ENCODE peak calls at places on chromosomes 5 and 9, in six cellular contexts. V is effector memory CD4-positive, alpha-beta T cell; D is stomach; R is left ventricle myocardium inferior; Q is psoas muscle; O is IMR-90. C is an unnamed sample.

GRCh38 chr9:99134893-99135341 is 30.0 kb downstream of the TGFBR1 start:
- DNase-seq in D (no peak), O (peak; percentile 78), Q (no peak), R (no peak), V (no peak), C (no peak)

GRCh38 chr5:1152771-1153282 is 41.0 kb upstream of the SLC12A7 start:
- DNase-seq in R (no peak), O (no peak), Q (no peak), D (no peak), V (no peak), C (no peak)

GRCh38 chr9:135008416-135008815 is 79.1 kb upstream of the OLFM1 start:
- DNase-seq in D (no peak), V (no peak), R (no peak), Q (peak; percentile 17), O (no peak), C (no peak)

GRCh38 chr5:56155992-56156584 is 77.0 kb downstream of the ANKRD55 start:
- DNase-seq in O (no peak), R (no peak), D (no peak), Q (no peak), V (no peak), C (no peak)

GRCh38 chr5:172740483-172741205 is 30.4 kb downstream of the DUSP1 start:
- DNase-seq in O (peak; percentile 93), D (no peak), Q (peak; percentile 86), R (peak; percentile 74), V (no peak), C (no peak)

GRCh38 chr5:25544652-25545249 is 900.0 kb upstream of the CDH10 start:
- DNase-seq in V (no peak), Q (no peak), D (peak; percentile 25), O (no peak), R (no peak), C (peak; percentile 55)

GRCh38 chr5:60670764-60671163 is 29.2 kb downstream of the DEPDC1B start:
- DNase-seq in R (no peak), Q (no peak), O (no peak), D (no peak), V (no peak), C (no peak)

GRCh38 chr5:54455413-54456157 is at the start of gene HSPB3:
- DNase-seq in D (no peak), Q (peak; percentile 76), V (no peak), O (peak; percentile 45), R (peak; percentile 38), C (no peak)

GRCh38 chr9:80061940-80062339 is 490.2 kb downstream of the TLE4 start:
- DNase-seq in O (peak; percentile 97), D (no peak), V (no peak), Q (no peak), R (no peak), C (no peak)

DNA sequence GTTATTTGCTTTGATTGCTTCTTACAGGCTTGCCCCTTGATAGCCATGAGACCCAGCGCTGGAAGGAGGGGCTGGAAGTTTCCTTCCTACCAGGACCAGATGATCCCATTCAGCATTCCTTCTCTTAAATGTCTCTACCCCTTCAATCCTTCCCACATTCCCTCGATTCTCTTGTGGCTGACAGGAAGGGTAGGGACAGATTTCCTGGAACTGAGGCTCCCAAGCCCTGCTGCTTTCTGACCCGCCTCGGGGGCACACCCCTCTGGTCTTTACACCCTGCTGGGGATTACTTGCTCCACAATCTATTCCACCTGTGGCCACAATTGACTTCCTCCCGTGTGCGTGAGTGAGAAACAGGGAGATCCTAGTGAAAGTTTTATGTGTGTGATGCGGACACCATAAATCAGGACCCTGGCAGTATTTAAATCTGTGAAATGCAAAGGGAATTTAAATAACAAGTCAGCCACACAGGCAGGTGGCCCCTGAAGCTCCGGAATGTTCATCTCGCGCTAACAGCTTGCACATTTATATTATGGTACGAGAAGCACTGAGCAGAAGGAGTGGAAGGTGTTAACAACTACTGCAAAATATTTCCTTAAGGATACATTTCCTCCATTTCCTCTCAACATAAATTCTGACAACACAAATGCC is 237.5 kb downstream of the SLIT3 start:
- DNase-seq in Q (no peak), V (no peak), O (no peak), D (no peak), R (no peak), C (no peak)
- H3K27ac ChIP-seq in Q (no peak overlapping the region), V (no peak overlapping the region), O (no peak overlapping the region), D (no peak overlapping the region), R (no peak overlapping the region), C (no peak overlapping the region)

GRCh38 chr9:33114746-33115145 is 38.3 kb upstream of the SMU1 start:
- DNase-seq in V (no peak), D (no peak), Q (no peak), O (no peak), R (no peak), C (no peak)

GRCh38 chr9:33120620-33121019 is 44.1 kb upstream of the SMU1 start:
- DNase-seq in O (no peak), R (no peak), D (no peak), Q (no peak), V (no peak), C (no peak)

GRCh38 chr9:33116855-33117254 is 40.4 kb upstream of the SMU1 start:
- DNase-seq in Q (no peak), R (no peak), O (no peak), V (no peak), D (no peak), C (no peak)

GRCh38 chr9:33117816-33118215 is 41.3 kb upstream of the SMU1 start:
- DNase-seq in O (no peak), Q (no peak), V (no peak), D (no peak), R (no peak), C (no peak)

DNA sequence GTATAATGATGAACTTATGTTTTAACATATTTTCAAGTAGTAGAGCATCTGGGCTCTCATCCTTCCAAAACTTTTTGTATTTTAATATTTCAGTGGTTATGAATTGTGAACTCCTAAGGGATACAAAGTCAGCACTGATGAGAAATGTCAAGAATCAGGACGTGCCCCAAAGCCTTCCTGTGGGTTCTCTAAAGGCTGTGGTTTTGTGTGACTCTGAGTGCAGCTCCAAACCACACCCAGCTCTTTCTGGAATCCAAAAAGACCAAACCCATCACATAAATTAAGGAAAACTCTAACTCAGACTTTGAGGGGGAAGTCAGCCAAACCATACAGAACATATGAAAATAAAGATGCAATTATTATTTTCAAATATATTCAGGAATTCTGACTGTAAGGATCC is 40.8 kb upstream of the SMU1 start:
- DNase-seq in R (no peak), O (no peak), V (no peak), Q (no peak), D (no peak), C (no peak)
- H3K27ac ChIP-seq in R (peak overlapping the region; percentile 62), O (no peak overlapping the region), V (no peak overlapping the region), Q (no peak overlapping the region), D (no peak overlapping the region), C (no peak overlapping the region)

GRCh38 chr9:2771101-2771500 is 53.8 kb downstream of the KCNV2 start:
- DNase-seq in V (no peak), D (no peak), O (peak; percentile 35), R (no peak), Q (no peak), C (no peak)
- H3K27ac ChIP-seq in V (no peak overlapping the region), D (no peak overlapping the region), O (no peak overlapping the region), R (peak overlapping the region; percentile 28), Q (no peak overlapping the region), C (no peak overlapping the region)

DNA sequence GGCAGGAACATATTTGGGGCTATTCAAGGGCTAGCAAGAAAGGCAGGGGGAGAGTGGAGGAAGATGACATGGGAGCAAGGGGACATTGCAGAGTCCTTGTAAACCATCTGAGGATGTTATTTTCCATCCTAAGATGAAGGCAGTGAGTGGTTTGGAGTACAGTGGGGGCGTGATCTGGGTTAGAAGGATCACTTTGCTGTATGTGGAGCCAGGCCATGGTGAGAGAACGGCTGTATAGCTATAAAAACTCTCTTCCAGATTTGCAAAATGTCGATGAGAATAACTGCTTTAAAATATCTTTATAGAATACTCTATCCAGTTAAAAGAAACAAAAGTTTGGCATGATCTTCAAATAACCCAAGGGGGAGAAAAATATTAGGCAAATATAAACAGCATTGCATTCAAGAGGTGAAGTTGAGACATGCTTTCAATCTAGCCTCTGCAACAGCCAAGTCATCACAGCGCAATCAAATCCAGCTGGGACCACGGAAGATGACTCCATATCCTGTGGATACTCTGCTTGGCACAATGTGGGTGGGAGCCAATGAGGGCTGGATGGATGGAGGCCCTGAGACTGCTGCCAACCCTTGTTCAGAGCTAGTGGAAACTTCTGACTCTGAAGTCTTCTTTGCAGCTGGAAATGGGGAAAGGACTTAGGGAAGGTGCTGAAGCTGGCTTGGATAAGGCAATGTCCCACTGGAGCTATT is 111.5 kb upstream of the BASP1 start:
- DNase-seq in D (no peak), V (no peak), R (peak; percentile 25), O (peak; percentile 84), Q (peak; percentile 60), C (no peak)
- H3K27ac ChIP-seq in D (peak overlapping the region; percentile 16), V (no peak overlapping the region), R (no peak overlapping the region), O (peak overlapping the region; percentile 46), Q (no peak overlapping the region), C (no peak overlapping the region)

GRCh38 chr9:20552874-20553624 is 69.2 kb downstream of the MLLT3 start:
- DNase-seq in O (peak; percentile 25), V (no peak), D (no peak), Q (no peak), R (no peak), C (no peak)

GRCh38 chr9:20551835-20552234 is 70.5 kb downstream of the MLLT3 start:
- DNase-seq in O (no peak), Q (no peak), V (no peak), D (no peak), R (no peak), C (no peak)

GRCh38 chr9:20550326-20550725 is 72.0 kb downstream of the MLLT3 start:
- DNase-seq in O (no peak), V (no peak), D (no peak), R (no peak), Q (no peak), C (no peak)

GRCh38 chr9:20549053-20549452 is 73.2 kb downstream of the MLLT3 start:
- DNase-seq in R (no peak), O (no peak), D (no peak), Q (no peak), V (no peak), C (no peak)

DNA sequence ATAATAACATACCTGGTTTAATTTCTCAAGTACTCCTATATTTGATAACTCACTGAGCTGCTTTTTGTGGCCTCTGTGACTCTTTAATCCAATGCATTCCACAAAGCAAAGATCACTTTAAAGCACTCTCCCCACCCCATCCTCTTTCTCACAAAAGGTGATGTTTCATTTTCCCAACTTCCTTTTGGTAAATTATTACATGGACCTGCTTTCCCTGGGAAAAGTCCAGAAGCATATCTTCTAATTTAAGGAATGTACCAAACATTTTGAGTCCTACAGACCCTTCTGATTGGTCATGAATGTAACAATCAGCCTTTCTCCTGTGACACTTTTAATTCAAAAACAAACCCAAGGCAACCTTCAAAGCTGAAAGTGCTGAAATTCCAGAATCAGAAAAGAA is 71.1 kb downstream of the MLLT3 start:
- DNase-seq in Q (no peak), D (no peak), O (peak; percentile 17), R (no peak), V (no peak), C (no peak)
- H3K27ac ChIP-seq in Q (no peak overlapping the region), D (no peak overlapping the region), O (no peak overlapping the region), R (no peak overlapping the region), V (no peak overlapping the region), C (no peak overlapping the region)